ENCODE peak calls at places on chromosomes 7 and 10, in six cellular contexts. X is kidney; N is choroid plexus epithelial cell; L is mammary epithelial cell; T is glutamatergic neuron; D is CD4-positive, alpha-beta T cell. S is an unnamed sample.

GRCh38 chr7:158811461-158811860 is 17.8 kb downstream of the ESYT2 start:
- DNase-seq in T (no peak), N (peak), X (no peak), L (peak), D (no peak), S (no peak)

GRCh38 chr10:133359554-133359971 is 1.7 kb upstream of the FUOM start:
- DNase-seq in X (no peak), D (peak), N (no peak), L (peak), T (no peak), S (no peak)

GRCh38 chr7:114295522-114295921 is 119.1 kb upstream of the FOXP2 start:
- DNase-seq in D (no peak), N (no peak), L (no peak), X (no peak), T (no peak), S (no peak)

GRCh38 chr10:13352519-13352918 is 4.4 kb upstream of the SEPHS1 start:
- DNase-seq in N (no peak), T (no peak), L (no peak), X (no peak), D (no peak), S (peak)

GRCh38 chr10:52455095-52455494 is 141.0 kb downstream of the DKK1 start:
- DNase-seq in L (peak), D (no peak), N (no peak), X (no peak), T (no peak), S (no peak)

GRCh38 chr7:77697535-77697831 is 1.2 kb downstream of the RSBN1L start:
- DNase-seq in N (no peak), D (no peak), L (no peak), T (no peak), X (no peak), S (no peak)

GRCh38 chr10:122237326-122237725 is 33.8 kb upstream of the BTBD16 start:
- DNase-seq in N (no peak), L (no peak), T (no peak), X (no peak), D (no peak), S (no peak)

GRCh38 chr10:92891885-92892705 is 43.8 kb downstream of the EXOC6 start:
- DNase-seq in L (peak), D (no peak), X (peak), N (peak), T (no peak), S (no peak)

GRCh38 chr7:16492513-16493062 is 27.1 kb upstream of the SOSTDC1 start:
- DNase-seq in N (peak), T (no peak), D (no peak), L (peak), X (no peak), S (no peak)

GRCh38 chr10:109214916-109215740 is 708.2 kb downstream of the XPNPEP1 start:
- DNase-seq in T (no peak), X (no peak), L (no peak), N (no peak), D (no peak), S (no peak)

GRCh38 chr7:155506854-155507337 is 39.5 kb downstream of the CNPY1 start:
- DNase-seq in L (peak), N (peak), D (no peak), X (peak), T (peak), S (no peak)

GRCh38 chr10:114648368-114648767 is 9.7 kb downstream of the ABLIM1 start:
- DNase-seq in D (no peak), L (peak), X (no peak), N (peak), T (no peak), S (no peak)

GRCh38 chr7:109986701-109987100 is 1104.2 kb upstream of the LRRN3 start:
- DNase-seq in L (no peak), N (peak), X (no peak), T (no peak), D (no peak), S (no peak)

GRCh38 chr10:12915637-12916168 is 85.8 kb downstream of the CCDC3 start:
- DNase-seq in D (no peak), T (no peak), N (no peak), X (no peak), L (no peak), S (no peak)

GRCh38 chr7:151689196-151689971 is 169.7 kb upstream of the RHEB start:
- DNase-seq in X (peak), D (no peak), L (peak), N (no peak), T (no peak), S (no peak)

GRCh38 chr7:129157651-129158050 is 13.1 kb downstream of the TSPAN33 start:
- DNase-seq in D (no peak), L (no peak), T (no peak), N (no peak), X (no peak), S (no peak)

GRCh38 chr10:71325258-71325657 is 6.2 kb downstream of the SLC29A3 start:
- DNase-seq in N (no peak), D (no peak), T (no peak), X (no peak), L (no peak), S (no peak)

GRCh38 chr7:128915841-128916642 is 5.5 kb upstream of the KCP start:
- DNase-seq in N (no peak), L (no peak), X (no peak), T (no peak), D (no peak), S (no peak)

GRCh38 chr7:35430547-35431153 is 176.8 kb upstream of the TBX20 start:
- DNase-seq in D (no peak), T (no peak), X (no peak), N (peak), L (peak), S (no peak)
- TF ChIP-seq CTCF in D (no peak), T (peak), X (no peak), N (peak), L (peak), S (peak)

GRCh38 chr7:29946428-29947186 is 43.0 kb downstream of the SCRN1 start:
- DNase-seq in T (no peak), D (no peak), L (no peak), X (no peak), N (peak), S (peak)
- TF ChIP-seq CTCF in T (no peak), D (no peak), L (no peak), X (peak), N (peak), S (peak)

GRCh38 chr7:79732535-79732934 is 279.1 kb upstream of the MAGI2 start:
- DNase-seq in N (no peak), T (no peak), L (no peak), D (no peak), X (no peak), S (no peak)

GRCh38 chr7:79734158-79734557 is 280.7 kb upstream of the MAGI2 start:
- DNase-seq in N (no peak), X (no peak), D (no peak), T (no peak), L (peak), S (no peak)

GRCh38 chr7:79736418-79736817 is 283.0 kb upstream of the MAGI2 start:
- DNase-seq in N (no peak), T (no peak), X (no peak), D (no peak), L (no peak), S (no peak)

GRCh38 chr7:79735012-79735411 is 281.5 kb upstream of the MAGI2 start:
- DNase-seq in X (no peak), L (no peak), T (no peak), N (no peak), D (no peak), S (no peak)

DNA sequence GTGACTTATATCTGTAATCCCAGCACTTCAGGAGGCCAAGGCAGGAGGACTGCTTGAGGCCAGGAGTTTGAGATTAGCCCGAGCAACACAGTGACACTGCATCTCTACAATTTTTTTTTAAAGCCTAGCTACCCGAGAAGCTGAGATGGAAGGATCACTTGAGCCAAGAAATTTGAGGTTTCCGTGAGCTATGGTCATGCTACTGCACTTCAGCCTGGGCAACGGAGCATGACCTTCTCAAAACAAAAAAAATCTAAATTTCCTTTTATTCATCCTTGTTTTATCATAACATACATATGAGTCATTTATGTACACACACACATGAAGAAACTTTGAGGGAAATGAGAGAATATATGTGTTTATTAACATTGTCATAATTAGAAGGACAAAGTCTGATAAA is 277.5 kb upstream of the MAGI2 start:
- DNase-seq in D (no peak), T (no peak), N (no peak), X (no peak), L (no peak), S (no peak)
- TF ChIP-seq CTCF in D (no peak), T (no peak), N (no peak), X (no peak), L (no peak), S (no peak)

GRCh38 chr10:3194871-3195270 is 22.3 kb upstream of the PITRM1 start:
- DNase-seq in X (no peak), N (no peak), L (no peak), D (no peak), T (no peak), S (no peak)

GRCh38 chr10:3195286-3195685 is 22.7 kb upstream of the PITRM1 start:
- DNase-seq in T (no peak), X (no peak), N (no peak), L (no peak), D (no peak), S (no peak)

GRCh38 chr10:3190817-3191216 is 18.2 kb upstream of the PITRM1 start:
- DNase-seq in D (no peak), T (no peak), X (no peak), L (no peak), N (no peak), S (no peak)

GRCh38 chr10:3193751-3194150 is 21.2 kb upstream of the PITRM1 start:
- DNase-seq in L (no peak), T (no peak), N (no peak), X (no peak), D (no peak), S (no peak)

DNA sequence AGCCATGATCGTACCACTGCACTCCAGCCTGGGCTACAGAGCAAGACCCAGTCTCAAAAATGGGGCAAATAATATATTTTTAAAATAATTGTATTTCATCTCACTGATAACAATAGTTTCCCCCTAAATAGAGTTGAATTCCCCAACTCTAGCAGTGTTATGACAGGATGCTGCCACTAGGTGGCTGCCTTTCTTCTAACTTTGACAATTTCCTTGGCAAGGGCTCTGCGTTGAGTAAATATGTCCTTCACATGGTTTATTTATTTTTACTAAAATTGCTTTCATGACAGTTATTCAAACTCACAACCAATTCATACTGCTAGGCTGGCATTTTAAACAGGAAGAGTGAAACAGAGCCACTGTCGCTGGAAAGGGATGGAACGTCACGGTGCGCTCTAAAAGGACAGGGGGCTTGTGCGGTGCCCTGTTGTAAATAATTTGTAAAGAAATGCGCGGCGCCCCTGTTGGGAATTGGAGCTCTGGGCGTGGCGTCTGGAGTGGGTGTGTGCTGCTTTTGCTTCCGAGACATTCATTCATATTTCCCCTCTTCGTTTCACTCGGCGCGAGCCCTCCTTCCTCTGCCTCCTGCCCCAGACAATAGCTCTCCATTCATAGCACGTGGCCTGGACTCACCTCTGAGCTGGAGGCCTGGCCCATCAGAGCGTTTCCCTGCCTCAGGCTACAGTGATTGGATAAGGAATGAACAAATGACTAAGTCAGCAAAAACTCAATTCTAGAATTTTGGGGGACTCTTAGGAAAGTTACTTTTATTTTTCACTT is 20.5 kb upstream of the PITRM1 start:
- DNase-seq in X (no peak), N (peak), T (peak), L (peak), D (peak), S (peak)
- TF ChIP-seq CTCF in X (peak), N (peak), T (peak), L (peak), D (peak), S (peak)

S was measured in endothelial cell.